ENCODE peak calls at places on chromosomes 7 and 10, in four cellular contexts. Y is astrocyte of the spinal cord, Z is fibroblast of lung, C is PC-9. J is an unnamed sample.

GRCh38 chr10:100972115-100972903 is 3.0 kb downstream of the SEMA4G start:
- DNase-seq in Y (no peak), Z (no peak), C (no peak), J (no peak)

GRCh38 chr7:68610751-68611150 is 987.5 kb upstream of the AUTS2 start:
- DNase-seq in Y (no peak), Z (no peak), C (no peak), J (no peak)

GRCh38 chr10:127880557-127880956 is 12.2 kb downstream of the CLRN3 start:
- DNase-seq in Y (no peak), Z (no peak), C (no peak), J (no peak)

GRCh38 chr7:131637846-131638245 is 81.4 kb upstream of the PODXL start:
- DNase-seq in Y (no peak), Z (no peak), C (no peak), J (no peak)

GRCh38 chr10:11673346-11674330 is 62.2 kb upstream of the USP6NL start:
- DNase-seq in Y (no peak), Z (no peak), C (no peak), J (peak; percentile 35)

GRCh38 chr10:116728526-116729096 is 13.8 kb downstream of the HSPA12A start:
- DNase-seq in Y (no peak), Z (peak; percentile 94), C (no peak), J (no peak)

GRCh38 chr10:100232101-100232500 is 2.7 kb upstream of the CHUK start:
- DNase-seq in Y (no peak), Z (no peak), C (no peak), J (peak; percentile 29)

GRCh38 chr10:33773895-33774480 is 439.5 kb upstream of the NRP1 start:
- DNase-seq in Y (no peak), Z (no peak), C (no peak), J (no peak)

GRCh38 chr10:13961096-13961495 is 369.6 kb downstream of the FRMD4A start:
- DNase-seq in Y (peak; percentile 96), Z (peak; percentile 99), C (no peak), J (peak; percentile 96)

GRCh38 chr7:153005750-153006149 is 246.2 kb downstream of the ACTR3B start:
- DNase-seq in Y (no peak), Z (no peak), C (no peak), J (no peak)

GRCh38 chr7:43879477-43879876 is 10.2 kb upstream of the MRPS24 start:
- DNase-seq in Y (peak; percentile 85), Z (peak; percentile 84), C (no peak), J (peak; percentile 91)

GRCh38 chr7:155371884-155372781 is 74.5 kb downstream of the INSIG1 start:
- DNase-seq in Y (no peak), Z (no peak), C (no peak), J (peak; percentile 20)

GRCh38 chr7:47636111-47636692 is 54.3 kb upstream of the TNS3 start:
- DNase-seq in Y (no peak), Z (no peak), C (no peak), J (peak; percentile 39)
- H3K4me3 ChIP-seq in Y (no peak overlapping the region), Z (no peak overlapping the region), C (peak overlapping the region; percentile 48), J (no peak overlapping the region)

DNA sequence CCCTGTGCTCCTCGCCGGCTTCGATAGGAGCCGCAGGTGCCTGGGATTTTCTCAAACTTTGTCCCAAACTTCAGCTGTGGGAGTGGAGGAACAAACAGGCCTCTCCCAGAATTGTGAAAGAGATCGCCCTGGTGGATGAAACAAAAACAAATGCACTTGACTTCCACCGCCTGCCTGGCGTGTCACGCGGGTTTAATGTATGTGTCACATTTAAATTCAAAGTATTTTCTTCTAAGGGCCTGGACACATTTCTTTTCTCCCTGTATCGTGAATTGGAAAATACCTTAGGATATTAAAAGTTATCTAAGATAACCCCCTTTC is 694 bp upstream of the WASL start:
- DNase-seq in Y (no peak), Z (no peak), C (peak; percentile 75), J (peak; percentile 73)
- TF ChIP-seq CTCF in Y (peak; percentile 11), Z (no peak), C (peak; percentile 29), J (no peak)

DNA sequence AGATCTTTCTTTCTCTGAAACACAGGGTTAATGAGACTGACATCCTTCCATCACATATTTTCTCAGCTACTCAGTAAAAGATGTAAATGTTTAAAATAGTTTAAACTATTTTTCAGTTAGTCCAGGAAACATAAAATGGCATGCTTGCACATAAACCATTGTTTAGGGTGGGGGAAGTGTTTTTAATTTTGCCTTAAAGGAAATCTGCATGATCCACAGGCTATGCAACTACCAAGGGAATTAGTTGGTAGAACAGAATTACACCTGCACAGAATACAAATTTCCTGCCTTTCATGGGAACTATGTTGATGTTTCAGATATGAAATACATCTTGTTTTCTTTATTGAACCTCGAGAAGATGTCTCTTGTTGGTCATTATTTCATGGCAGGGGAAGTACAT is 10.6 kb downstream of the CAV1 start:
- DNase-seq in Y (no peak), Z (no peak), C (no peak), J (no peak)
- H3K4me3 ChIP-seq in Y (no peak overlapping the region), Z (no peak overlapping the region), C (no peak overlapping the region), J (no peak overlapping the region)

GRCh38 chr7:123677316-123677715 is 21.6 kb downstream of the LMOD2 start:
- DNase-seq in Y (no peak), Z (no peak), C (no peak), J (no peak)

GRCh38 chr7:123682690-123683089 is 27.0 kb downstream of the LMOD2 start:
- DNase-seq in Y (peak; percentile 78), Z (peak; percentile 68), C (peak; percentile 67), J (peak; percentile 66)

GRCh38 chr7:123681561-123681960 is 25.9 kb downstream of the LMOD2 start:
- DNase-seq in Y (no peak), Z (no peak), C (no peak), J (no peak)

GRCh38 chr7:123680580-123680979 is 24.9 kb downstream of the LMOD2 start:
- DNase-seq in Y (no peak), Z (no peak), C (no peak), J (no peak)

DNA sequence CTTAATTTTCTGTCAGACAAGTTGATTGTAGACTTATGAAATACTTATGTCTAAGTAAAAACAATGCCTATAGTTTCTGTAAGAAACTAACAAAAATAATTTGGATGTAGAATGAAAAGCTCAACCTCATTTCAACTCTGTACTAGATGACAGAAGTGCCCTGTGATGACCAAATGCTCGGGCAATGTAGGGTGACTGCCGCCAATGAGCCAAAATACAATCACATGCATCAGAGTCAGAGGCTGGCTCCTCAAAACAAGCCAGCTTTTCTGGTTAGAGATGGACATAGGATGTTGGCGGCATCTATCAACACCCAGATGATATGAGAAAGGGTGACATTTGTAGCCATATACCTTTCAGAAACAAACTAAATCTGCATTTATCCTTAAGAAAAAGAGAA is 23.9 kb downstream of the LMOD2 start:
- DNase-seq in Y (no peak), Z (no peak), C (no peak), J (no peak)
- TF ChIP-seq CTCF in Y (no peak), Z (no peak), C (no peak), J (no peak)

GRCh38 chr7:1541431-1542162 is 11.1 kb downstream of the MAFK start:
- DNase-seq in Y (no peak), Z (no peak), C (no peak), J (no peak)

GRCh38 chr7:1537631-1538412 is 7.3 kb downstream of the MAFK start:
- DNase-seq in Y (peak; percentile 96), Z (peak; percentile 95), C (no peak), J (peak; percentile 91)

GRCh38 chr7:1538544-1539345 is 8.2 kb downstream of the MAFK start:
- DNase-seq in Y (no peak), Z (no peak), C (no peak), J (no peak)

GRCh38 chr7:1540391-1541271 is 10.1 kb downstream of the MAFK start:
- DNase-seq in Y (no peak), Z (no peak), C (no peak), J (no peak)

GRCh38 chr7:1539346-1540321 is 9.1 kb downstream of the MAFK start:
- DNase-seq in Y (peak; percentile 42), Z (peak; percentile 73), C (no peak), J (peak; percentile 35)
- H3K4me3 ChIP-seq in Y (no peak overlapping the region), Z (no peak overlapping the region), C (no peak overlapping the region), J (no peak overlapping the region)

GRCh38 chr10:84139126-84140035 is at the start of gene GHITM:
- DNase-seq in Y (peak; percentile 99), Z (peak; percentile 98), C (peak; percentile 96), J (peak; percentile 98)
- TF ChIP-seq CTCF in Y (peak; percentile 39), Z (peak; percentile 34), C (peak; percentile 36), J (peak; percentile 29)

GRCh38 chr10:60732240-60733188 is 45.8 kb upstream of the CDK1 start:
- DNase-seq in Y (no peak), Z (no peak), C (peak; percentile 59), J (peak; percentile 9)
- H3K4me3 ChIP-seq in Y (peak overlapping the region; percentile 51), Z (no peak overlapping the region), C (peak overlapping the region; percentile 70), J (peak overlapping the region; percentile 17)

GRCh38 chr10:110103921-110104461 is 96.2 kb downstream of the ADD3 start:
- DNase-seq in Y (no peak), Z (no peak), C (no peak), J (peak; percentile 20)
- TF ChIP-seq CTCF in Y (no peak), Z (no peak), C (no peak), J (no peak)

J was measured in foreskin fibroblast.